ENCODE peak calls at places on chromosome 3, in six cellular contexts. V is fibroblast of lung, D is HepG2, N is foreskin fibroblast, B is heart left ventricle, L is OCI-LY7. T is an unnamed sample.

GRCh38 chr3:178669758-178670157 is 133.5 kb downstream of the KCNMB2 start:
- DNase-seq in V (no peak), D (no peak), N (no peak), B (no peak), L (no peak), T (no peak)

GRCh38 chr3:8110966-8111798 is 390.4 kb upstream of the LMCD1 start:
- DNase-seq in V (peak), D (peak), N (no peak), B (no peak), L (peak), T (peak)

GRCh38 chr3:188947983-188948657 is 223.7 kb upstream of the TPRG1 start:
- DNase-seq in V (peak), D (no peak), N (peak), B (peak), L (no peak), T (peak)

GRCh38 chr3:67518196-67518595 is 136.2 kb downstream of the SUCLG2 start:
- DNase-seq in V (no peak), D (no peak), N (no peak), B (no peak), L (no peak), T (no peak)

GRCh38 chr3:182818296-182818978 is 25.1 kb downstream of the ATP11B start:
- DNase-seq in V (no peak), D (no peak), N (no peak), B (no peak), L (no peak), T (no peak)

GRCh38 chr3:45943207-45943846 is at the start of gene CXCR6:
- DNase-seq in V (peak), D (no peak), N (no peak), B (no peak), L (no peak), T (no peak)

GRCh38 chr3:108006077-108006675 is 84.7 kb downstream of the CD47 start:
- DNase-seq in V (peak), D (peak), N (no peak), B (no peak), L (no peak), T (no peak)

GRCh38 chr3:15974647-15975046 is 176.9 kb upstream of the ANKRD28 start:
- DNase-seq in V (no peak), D (no peak), N (no peak), B (no peak), L (peak), T (no peak)

GRCh38 chr3:81765425-81765824 is 4.0 kb upstream of the GBE1 start:
- DNase-seq in V (peak), D (no peak), N (no peak), B (no peak), L (no peak), T (no peak)

GRCh38 chr3:148975277-148975676 is 16.1 kb upstream of the GYG1 start:
- DNase-seq in V (no peak), D (no peak), N (no peak), B (peak), L (no peak), T (no peak)

GRCh38 chr3:177615015-177615414 is 417.7 kb upstream of the TBL1XR1 start:
- DNase-seq in V (peak), D (peak), N (peak), B (peak), L (no peak), T (peak)

GRCh38 chr3:111667621-111668239 is 72.6 kb upstream of the ZBED2 start:
- DNase-seq in V (peak), D (no peak), N (no peak), B (peak), L (peak), T (no peak)

GRCh38 chr3:84985795-84986194 is 27.0 kb downstream of the CADM2 start:
- DNase-seq in V (no peak), D (no peak), N (no peak), B (no peak), L (no peak), T (no peak)

GRCh38 chr3:130905551-130905950 is 11.7 kb downstream of the ATP2C1 start:
- DNase-seq in V (no peak), D (no peak), N (peak), B (no peak), L (peak), T (peak)

GRCh38 chr3:47536221-47536891 is 22.8 kb upstream of the ELP6 start:
- DNase-seq in V (no peak), D (no peak), N (no peak), B (no peak), L (no peak), T (no peak)

GRCh38 chr3:47578691-47579632 is at the start of gene CSPG5:
- DNase-seq in V (no peak), D (no peak), N (no peak), B (no peak), L (no peak), T (no peak)

GRCh38 chr3:168688267-168688666 is 592.5 kb upstream of the GOLIM4 start:
- DNase-seq in V (no peak), D (no peak), N (no peak), B (no peak), L (no peak), T (no peak)

GRCh38 chr3:178971614-178972013 is 100.0 kb downstream of the ZMAT3 start:
- DNase-seq in V (peak), D (no peak), N (no peak), B (no peak), L (no peak), T (no peak)

GRCh38 chr3:54476876-54477275 is 354.5 kb downstream of the CACNA2D3 start:
- DNase-seq in V (no peak), D (no peak), N (no peak), B (no peak), L (no peak), T (peak)

GRCh38 chr3:77251136-77251535 is 211.2 kb downstream of the ROBO2 start:
- DNase-seq in V (no peak), D (no peak), N (no peak), B (no peak), L (no peak), T (no peak)

GRCh38 chr3:126621171-126621570 is 33.8 kb downstream of the TXNRD3 start:
- DNase-seq in V (peak), D (no peak), N (peak), B (peak), L (no peak), T (no peak)

GRCh38 chr3:32872487-32873382 is 54.9 kb downstream of the TRIM71 start:
- DNase-seq in V (peak), D (no peak), N (peak), B (no peak), L (no peak), T (no peak)

GRCh38 chr3:49606427-49606826 is 52.1 kb downstream of the BSN start:
- DNase-seq in V (no peak), D (no peak), N (no peak), B (no peak), L (no peak), T (no peak)

GRCh38 chr3:64163019-64163754 is 62.1 kb downstream of the PRICKLE2 start:
- DNase-seq in V (no peak), D (no peak), N (no peak), B (no peak), L (no peak), T (no peak)
- H3K4me3 ChIP-seq in V (no peak), D (no peak), N (no peak), B (no peak), L (no peak), T (no peak)

GRCh38 chr3:40073310-40074007 is 236.0 kb upstream of the EIF1B start:
- DNase-seq in V (no peak), D (peak), N (no peak), B (no peak), L (no peak), T (no peak)
- TF ChIP-seq CTCF in V (no peak), D (peak), N (no peak), B (no peak), L (peak), T (peak)

DNA sequence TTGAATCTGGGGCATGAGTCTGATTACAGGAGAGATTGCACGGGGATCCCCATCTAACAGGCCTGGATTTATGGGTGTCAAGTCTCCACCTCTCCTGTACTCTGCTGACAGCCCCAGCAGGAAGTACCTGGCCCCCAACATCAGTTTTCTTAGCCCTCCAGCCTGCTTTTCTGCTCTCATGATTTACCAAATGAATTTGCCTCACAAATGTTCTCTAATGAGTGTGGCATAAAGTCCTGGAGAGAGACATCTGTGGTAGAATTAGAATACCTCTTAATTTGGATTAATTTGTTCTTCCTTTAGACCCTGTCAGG is 60.1 kb downstream of the FNDC3B start:
- DNase-seq in V (no peak), D (no peak), N (no peak), B (no peak), L (peak), T (no peak)
- H3K4me3 ChIP-seq in V (no peak), D (peak), N (no peak), B (no peak), L (peak), T (no peak)

DNA sequence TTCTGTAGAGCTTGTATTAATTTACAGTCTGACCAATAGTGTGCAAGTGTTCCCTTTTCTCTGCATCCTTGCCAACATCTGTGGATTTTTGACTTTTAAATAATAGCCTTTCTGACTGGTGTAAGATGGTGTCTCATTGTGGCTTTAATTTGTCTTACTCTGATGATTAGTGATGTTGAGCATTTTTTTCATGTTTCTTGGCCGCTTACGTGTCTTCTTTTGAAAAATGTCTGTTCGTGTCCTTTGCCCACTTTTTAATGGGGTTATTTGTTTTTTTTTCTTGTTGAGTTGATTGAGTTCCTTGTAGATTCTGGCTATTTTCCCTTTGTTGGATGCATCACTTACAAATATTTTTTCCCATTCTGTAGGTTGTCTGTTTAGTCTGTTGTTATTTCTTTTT is 7.6 kb upstream of the ACOX2 start:
- DNase-seq in V (peak), D (no peak), N (peak), B (no peak), L (no peak), T (no peak)
- TF ChIP-seq CTCF in V (no peak), D (no peak), N (no peak), B (no peak), L (no peak), T (no peak)

DNA sequence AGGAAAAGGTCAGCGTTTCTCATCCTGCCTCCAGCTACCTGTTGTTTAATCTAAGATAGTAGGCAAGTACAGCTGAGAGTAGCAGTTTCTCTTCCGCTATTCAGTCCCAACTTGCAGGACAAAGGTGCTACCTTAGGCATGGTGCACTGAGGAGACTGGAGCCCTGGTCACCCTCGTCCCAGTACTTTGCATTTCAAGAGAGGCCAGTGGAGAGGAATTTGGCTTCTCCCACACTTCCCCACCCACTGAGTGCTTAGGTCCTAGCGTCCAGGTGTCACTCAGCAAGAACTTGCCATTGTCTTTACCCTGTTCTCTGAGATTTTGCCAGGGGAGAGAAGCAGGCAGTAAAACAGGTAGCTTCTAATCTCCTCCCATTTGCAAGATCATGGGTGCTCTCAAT is 12.5 kb upstream of the RPN1 start:
- DNase-seq in V (no peak), D (no peak), N (no peak), B (no peak), L (no peak), T (no peak)
- H3K4me3 ChIP-seq in V (no peak), D (no peak), N (no peak), B (no peak), L (no peak), T (no peak)

GRCh38 chr3:167148121-167148520 is 232.0 kb downstream of the ZBBX start:
- DNase-seq in V (no peak), D (no peak), N (no peak), B (no peak), L (no peak), T (no peak)

GRCh38 chr3:167151671-167152070 is 228.4 kb downstream of the ZBBX start:
- DNase-seq in V (no peak), D (no peak), N (no peak), B (no peak), L (no peak), T (no peak)
- TF ChIP-seq CTCF in V (no peak), D (no peak), N (no peak), B (no peak), L (no peak), T (no peak)